ENCODE peak calls at places on chromosomes 3 and 15, in seven cellular contexts. W is GM23338, P is SJSA1, N is mesendoderm, U is fibroblast of lung, A is WERI-Rb-1, F is upper lobe of right lung. O is an unnamed sample.

GRCh38 chr15:74723754-74724334 is 1.5 kb downstream of the CYP1A1 start:
- DNase-seq in F (no peak), N (peak; percentile 89), W (peak; percentile 93), P (peak; percentile 36), A (peak; percentile 13), U (peak; percentile 62), O (peak; percentile 81)

GRCh38 chr3:152350764-152351163 is 82.0 kb downstream of the MBNL1 start:
- DNase-seq in F (no peak), U (no peak), A (no peak), P (no peak), W (no peak), N (no peak), O (no peak)

GRCh38 chr15:51982013-51982769 is 10.6 kb upstream of the LEO1 start:
- DNase-seq in W (peak; percentile 47), P (peak; percentile 72), F (no peak), N (peak; percentile 55), U (peak; percentile 88), A (no peak), O (peak; percentile 51)

GRCh38 chr3:196463804-196464203 is 31.6 kb upstream of the UBXN7 start:
- DNase-seq in P (no peak), A (no peak), U (no peak), W (no peak), F (no peak), N (no peak), O (no peak)

GRCh38 chr15:67331676-67332075 is 77.1 kb downstream of the IQCH start:
- DNase-seq in A (peak; percentile 11), W (no peak), F (no peak), P (no peak), U (peak; percentile 51), N (no peak), O (no peak)

GRCh38 chr3:110419571-110419970 is 652.0 kb upstream of the NECTIN3 start:
- DNase-seq in P (no peak), W (no peak), F (no peak), U (peak; percentile 47), N (no peak), A (no peak), O (no peak)

GRCh38 chr3:151400341-151400740 is 15.8 kb upstream of the P2RY12 start:
- DNase-seq in U (no peak), P (no peak), N (no peak), F (no peak), A (no peak), W (no peak), O (no peak)

GRCh38 chr3:69671082-69671952 is 67.9 kb upstream of the MITF start:
- DNase-seq in A (no peak), N (peak; percentile 34), F (no peak), W (peak; percentile 63), U (peak; percentile 66), P (no peak), O (peak; percentile 52)

GRCh38 chr3:14845180-14845579 is 26.4 kb downstream of the FGD5 start:
- DNase-seq in N (no peak), P (no peak), A (no peak), W (no peak), U (no peak), F (no peak), O (no peak)
- H3K27me3 ChIP-seq in N (no peaks in the 10 kb centered on the region), P (peaks cover 16% of the 10 kb centered on the region), A (peaks cover 48% of the 10 kb centered on the region), W (no peaks in the 10 kb centered on the region), U (no peaks in the 10 kb centered on the region), F (no peaks in the 10 kb centered on the region), O (no peaks in the 10 kb centered on the region)

GRCh38 chr15:31453558-31454318 is 127.1 kb downstream of the KLF13 start:
- DNase-seq in W (no peak), P (no peak), F (peak; percentile 51), U (no peak), N (no peak), A (no peak), O (no peak)

GRCh38 chr15:31455499-31455898 is 128.9 kb downstream of the KLF13 start:
- DNase-seq in U (no peak), F (no peak), A (no peak), W (peak; percentile 49), N (peak; percentile 48), P (no peak), O (peak; percentile 67)

GRCh38 chr15:31448635-31448979 is 122.0 kb downstream of the KLF13 start:
- DNase-seq in P (no peak), U (no peak), A (no peak), W (no peak), N (no peak), F (no peak), O (no peak)

GRCh38 chr15:31456329-31457060 is 129.9 kb downstream of the KLF13 start:
- DNase-seq in A (no peak), P (no peak), W (no peak), U (no peak), N (no peak), F (peak; percentile 46), O (no peak)

DNA sequence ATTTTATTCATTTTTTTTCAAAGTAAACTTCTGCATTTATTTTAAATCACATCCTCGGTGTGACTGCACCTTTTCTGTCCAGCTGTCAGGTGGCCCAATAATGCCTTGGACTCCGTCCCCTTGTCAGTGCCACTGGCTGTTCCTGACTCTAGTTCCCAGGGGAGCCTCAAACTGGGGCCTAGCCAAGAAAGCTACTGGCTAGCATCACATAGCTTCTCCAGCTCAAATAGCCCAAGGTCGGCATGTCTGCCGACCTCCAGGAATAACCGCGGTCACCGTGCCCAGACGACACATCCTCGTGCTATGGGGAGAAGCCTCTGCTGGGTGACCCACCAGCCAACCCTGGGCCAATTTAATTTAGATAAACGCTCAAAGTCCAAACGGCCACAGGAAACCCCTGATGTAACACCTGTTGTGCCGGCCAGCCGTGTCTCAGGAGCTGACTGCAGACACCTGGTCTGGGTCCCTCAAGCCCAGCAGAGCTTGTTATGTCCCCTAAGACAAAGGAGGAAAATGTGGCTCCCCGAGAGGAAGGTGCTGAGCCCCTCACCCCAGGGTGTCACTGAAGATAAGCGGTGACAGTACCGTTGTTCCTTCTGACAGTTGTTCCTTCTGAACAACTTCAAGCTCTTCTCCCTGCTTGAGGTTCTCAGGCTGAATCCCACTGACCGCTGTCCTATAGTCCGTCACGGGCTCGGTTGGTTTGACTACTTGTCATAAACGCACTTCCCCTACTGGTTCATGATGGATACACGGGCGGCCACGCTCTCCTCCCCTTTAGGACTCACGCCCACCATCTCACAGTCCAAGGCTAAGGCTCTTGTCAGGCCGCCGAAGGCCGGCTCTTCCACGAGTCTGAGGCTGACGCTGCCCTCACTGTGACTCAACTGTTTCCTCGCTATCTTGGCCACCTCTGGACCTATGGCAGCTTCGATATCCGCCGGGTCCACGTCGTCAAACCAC is 126.2 kb downstream of the KLF13 start:
- DNase-seq in P (no peak), U (no peak), A (no peak), W (no peak), N (no peak), F (peak; percentile 52), O (no peak)
- H3K4me3 ChIP-seq in P (no peak overlapping the region), U (no peak overlapping the region), A (no peak overlapping the region), W (no peak overlapping the region), N (no peak overlapping the region), F (no peak overlapping the region), O (no peak overlapping the region)

GRCh38 chr3:186099178-186099577 is 9.7 kb downstream of the ETV5 start:
- DNase-seq in N (no peak), P (peak; percentile 8), U (peak; percentile 85), W (no peak), A (peak; percentile 21), F (peak; percentile 69), O (no peak)
- H3K27me3 ChIP-seq in N (no peaks in the 10 kb centered on the region), P (no peaks in the 10 kb centered on the region), U (no peaks in the 10 kb centered on the region), W (no peaks in the 10 kb centered on the region), A (no peaks in the 10 kb centered on the region), F (no peaks in the 10 kb centered on the region), O (no peaks in the 10 kb centered on the region)

GRCh38 chr15:23869391-23869790 is 182.3 kb upstream of the NDN start:
- DNase-seq in P (no peak), U (no peak), W (peak; percentile 92), A (peak; percentile 89), N (peak; percentile 90), F (peak; percentile 74), O (peak; percentile 82)
- H3K4me3 ChIP-seq in P (no peak overlapping the region), U (no peak overlapping the region), W (peak overlapping the region; percentile 44), A (peak overlapping the region; percentile 25), N (no peak overlapping the region), F (no peak overlapping the region), O (no peak overlapping the region)

GRCh38 chr15:40929730-40930429 is 740 bp downstream of the DLL4 start:
- DNase-seq in U (peak; percentile 65), F (peak; percentile 84), N (no peak), W (peak; percentile 67), A (peak; percentile 71), P (peak; percentile 42), O (peak; percentile 81)
- H3K27me3 ChIP-seq in U (peaks cover 43% of the 10 kb centered on the region), F (peaks cover 57% of the 10 kb centered on the region), N (peaks cover 53% of the 10 kb centered on the region), W (peaks cover 89% of the 10 kb centered on the region), A (no peaks in the 10 kb centered on the region), P (peaks cover 78% of the 10 kb centered on the region), O (peaks cover 82% of the 10 kb centered on the region)